ENCODE peak calls at places on chromosomes 16 and 17, in five cellular contexts. One of them, this sample, is unnamed.
A peak's percentile ranks its signal among the peaks of the same experiment; 100 is the strongest.

GRCh38 chr16:46832757-46833464 is 1.9 kb upstream of the C16orf87 start:
- DNase-seq in SK-N-SH: no peak
- DNase-seq in astrocyte: no peak
- DNase-seq in MM.1S: no peak
- DNase-seq in A549: no peak
- DNase-seq in this sample: no peak

GRCh38 chr16:4261557-4262172 is 11.2 kb downstream of the TFAP4 start:
- DNase-seq in SK-N-SH: peak; percentile 78
- DNase-seq in astrocyte: peak; percentile 5
- DNase-seq in MM.1S: no peak
- DNase-seq in A549: peak; percentile 54
- DNase-seq in this sample: no peak

GRCh38 chr16:50499254-50499653 is 48.9 kb upstream of the NKD1 start:
- DNase-seq in SK-N-SH: no peak
- DNase-seq in astrocyte: no peak
- DNase-seq in MM.1S: no peak
- DNase-seq in A549: no peak
- DNase-seq in this sample: no peak

GRCh38 chr16:15141586-15141985 is 47.5 kb upstream of the RRN3 start:
- DNase-seq in SK-N-SH: peak; percentile 8
- DNase-seq in astrocyte: no peak
- DNase-seq in MM.1S: no peak
- DNase-seq in A549: no peak
- DNase-seq in this sample: no peak

GRCh38 chr16:85422124-85422373 is 191.1 kb upstream of the GSE1 start:
- DNase-seq in SK-N-SH: no peak
- DNase-seq in astrocyte: no peak
- DNase-seq in MM.1S: no peak
- DNase-seq in A549: no peak
- DNase-seq in this sample: no peak

GRCh38 chr16:87686697-87687570 is 78.9 kb downstream of the KLHDC4 start:
- DNase-seq in SK-N-SH: no peak
- DNase-seq in astrocyte: no peak
- DNase-seq in MM.1S: no peak
- DNase-seq in A549: no peak
- DNase-seq in this sample: no peak

GRCh38 chr16:20674684-20675487 is 22.6 kb downstream of the ACSM1 start:
- DNase-seq in SK-N-SH: no peak
- DNase-seq in astrocyte: no peak
- DNase-seq in MM.1S: no peak
- DNase-seq in A549: no peak
- DNase-seq in this sample: no peak

GRCh38 chr16:76932541-76933211 is 258.3 kb upstream of the MON1B start:
- DNase-seq in SK-N-SH: no peak
- DNase-seq in astrocyte: peak; percentile 41
- DNase-seq in MM.1S: no peak
- DNase-seq in A549: no peak
- DNase-seq in this sample: no peak

GRCh38 chr16:22235839-22236745 is 30.0 kb downstream of the EEF2K start:
- DNase-seq in SK-N-SH: no peak
- DNase-seq in astrocyte: no peak
- DNase-seq in MM.1S: no peak
- DNase-seq in A549: no peak
- DNase-seq in this sample: no peak

GRCh38 chr16:920722-921121 is 50.1 kb downstream of the LMF1 start:
- DNase-seq in SK-N-SH: no peak
- DNase-seq in astrocyte: no peak
- DNase-seq in MM.1S: no peak
- DNase-seq in A549: no peak
- DNase-seq in this sample: no peak

GRCh38 chr17:82237083-82237745 is 8.4 kb downstream of the SLC16A3 start:
- DNase-seq in SK-N-SH: no peak
- DNase-seq in astrocyte: no peak
- DNase-seq in MM.1S: no peak
- DNase-seq in A549: no peak
- DNase-seq in this sample: no peak

GRCh38 chr16:20352615-20353014 is at the start of gene UMOD:
- DNase-seq in SK-N-SH: no peak
- DNase-seq in astrocyte: no peak
- DNase-seq in MM.1S: no peak
- DNase-seq in A549: no peak
- DNase-seq in this sample: no peak

GRCh38 chr16:85614338-85615013 is 1.4 kb downstream of the GSE1 start:
- DNase-seq in SK-N-SH: no peak
- DNase-seq in astrocyte: no peak
- DNase-seq in MM.1S: no peak
- DNase-seq in A549: peak; percentile 21
- DNase-seq in this sample: no peak

GRCh38 chr16:79169239-79169638 is 431.3 kb downstream of the MAF start:
- DNase-seq in SK-N-SH: no peak
- DNase-seq in astrocyte: no peak
- DNase-seq in MM.1S: no peak
- DNase-seq in A549: no peak
- DNase-seq in this sample: no peak

GRCh38 chr17:78879679-78880186 is 23.3 kb downstream of the CEP295NL start:
- DNase-seq in SK-N-SH: peak; percentile 76
- DNase-seq in astrocyte: peak; percentile 90
- DNase-seq in MM.1S: no peak
- DNase-seq in A549: no peak
- DNase-seq in this sample: no peak

GRCh38 chr16:68445458-68445857 is 2.9 kb downstream of the SMPD3 start:
- DNase-seq in SK-N-SH: peak; percentile 63
- DNase-seq in astrocyte: no peak
- DNase-seq in MM.1S: peak; percentile 78
- DNase-seq in A549: peak; percentile 41
- DNase-seq in this sample: peak; percentile 44

GRCh38 chr17:75181608-75182318 is 996 bp downstream of the SUMO2 start:
- DNase-seq in SK-N-SH: peak; percentile 36
- DNase-seq in astrocyte: no peak
- DNase-seq in MM.1S: peak; percentile 39
- DNase-seq in A549: no peak
- DNase-seq in this sample: no peak

GRCh38 chr17:73376152-73376551 is 64.4 kb upstream of the CDC42EP4 start:
- DNase-seq in SK-N-SH: no peak
- DNase-seq in astrocyte: no peak
- DNase-seq in MM.1S: no peak
- DNase-seq in A549: no peak
- DNase-seq in this sample: no peak

GRCh38 chr16:9115277-9115676 is 23.8 kb downstream of the HAPSTR1 start:
- DNase-seq in SK-N-SH: no peak
- DNase-seq in astrocyte: peak; percentile 64
- DNase-seq in MM.1S: no peak
- DNase-seq in A549: no peak
- DNase-seq in this sample: no peak

GRCh38 chr16:6165330-6165984 is 1067.9 kb upstream of the EEF2KMT start:
- DNase-seq in SK-N-SH: peak; percentile 15
- DNase-seq in astrocyte: peak; percentile 2
- DNase-seq in MM.1S: peak; percentile 41
- DNase-seq in A549: no peak
- DNase-seq in this sample: no peak

GRCh38 chr17:50056961-50057330 is 1.0 kb downstream of the ITGA3 start:
- DNase-seq in SK-N-SH: no peak
- DNase-seq in astrocyte: peak; percentile 55
- DNase-seq in MM.1S: no peak
- DNase-seq in A549: no peak
- DNase-seq in this sample: no peak

GRCh38 chr17:56786989-56787482 is 46.7 kb downstream of the C17orf67 start:
- DNase-seq in SK-N-SH: no peak
- DNase-seq in astrocyte: peak; percentile 96
- DNase-seq in MM.1S: peak; percentile 80
- DNase-seq in A549: peak; percentile 27
- DNase-seq in this sample: peak; percentile 82

GRCh38 chr16:68490829-68491575 is 42.7 kb upstream of the SMPD3 start:
- DNase-seq in SK-N-SH: no peak
- DNase-seq in astrocyte: peak; percentile 62
- DNase-seq in MM.1S: peak; percentile 64
- DNase-seq in A549: peak; percentile 62
- DNase-seq in this sample: peak; percentile 59

GRCh38 chr16:4159726-4160125 is 43.5 kb upstream of the ADCY9 start:
- DNase-seq in SK-N-SH: no peak
- DNase-seq in astrocyte: no peak
- DNase-seq in MM.1S: no peak
- DNase-seq in A549: no peak
- DNase-seq in this sample: no peak

GRCh38 chr17:19769946-19770652 is 22.0 kb upstream of the ALDH3A1 start:
- DNase-seq in SK-N-SH: no peak
- DNase-seq in astrocyte: peak; percentile 63
- DNase-seq in MM.1S: no peak
- DNase-seq in A549: no peak
- DNase-seq in this sample: no peak
- H3K4me2 ChIP-seq in SK-N-SH: peak overlapping the region; percentile 35
- H3K4me2 ChIP-seq in astrocyte: peak overlapping the region; percentile 2
- H3K4me2 ChIP-seq in MM.1S: no peak overlapping the region
- H3K4me2 ChIP-seq in A549: no peak overlapping the region
- H3K4me2 ChIP-seq in this sample: no peak overlapping the region

GRCh38 chr16:75238132-75238852 is 13.1 kb downstream of the BCAR1 start:
- DNase-seq in SK-N-SH: peak; percentile 71
- DNase-seq in astrocyte: peak; percentile 91
- DNase-seq in MM.1S: no peak
- DNase-seq in A549: no peak
- DNase-seq in this sample: no peak
- H3K4me2 ChIP-seq in SK-N-SH: peak overlapping the region; percentile 86
- H3K4me2 ChIP-seq in astrocyte: peak overlapping the region; percentile 76
- H3K4me2 ChIP-seq in MM.1S: no peak overlapping the region
- H3K4me2 ChIP-seq in A549: peak overlapping the region; percentile 41
- H3K4me2 ChIP-seq in this sample: peak overlapping the region; percentile 17

DNA sequence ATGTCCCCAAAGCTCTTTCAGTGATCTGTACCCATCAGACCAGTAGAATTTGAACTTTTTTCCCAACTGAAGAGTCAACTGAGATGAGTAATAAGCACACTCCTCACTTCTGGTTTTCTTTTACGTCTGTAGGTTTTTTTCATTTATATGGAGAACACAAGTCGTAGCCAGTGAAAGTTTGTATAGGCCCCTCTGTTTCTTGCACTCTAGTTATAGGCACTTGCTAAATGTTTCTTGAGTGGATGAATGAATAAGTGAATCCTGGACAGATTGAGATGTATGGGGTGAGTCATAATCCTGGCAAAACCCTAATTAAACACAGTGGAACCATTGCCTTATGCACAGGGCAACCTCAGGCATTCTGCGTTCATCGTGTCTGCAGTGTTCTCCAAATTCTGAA is 193.7 kb upstream of the TBX2 start:
- DNase-seq in SK-N-SH: no peak
- DNase-seq in astrocyte: peak; percentile 63
- DNase-seq in MM.1S: no peak
- DNase-seq in A549: no peak
- DNase-seq in this sample: no peak
- H3K4me2 ChIP-seq in SK-N-SH: no peak overlapping the region
- H3K4me2 ChIP-seq in astrocyte: no peak overlapping the region
- H3K4me2 ChIP-seq in MM.1S: no peak overlapping the region
- H3K4me2 ChIP-seq in A549: peak overlapping the region; percentile 16
- H3K4me2 ChIP-seq in this sample: no peak overlapping the region

GRCh38 chr17:76998839-76999238 is 130.6 kb downstream of the MGAT5B start:
- DNase-seq in SK-N-SH: no peak
- DNase-seq in astrocyte: no peak
- DNase-seq in MM.1S: peak; percentile 28
- DNase-seq in A549: no peak
- DNase-seq in this sample: no peak
- H3K4me2 ChIP-seq in SK-N-SH: no peak overlapping the region
- H3K4me2 ChIP-seq in astrocyte: peak overlapping the region; percentile 67
- H3K4me2 ChIP-seq in MM.1S: peak overlapping the region; percentile 67
- H3K4me2 ChIP-seq in A549: no peak overlapping the region
- H3K4me2 ChIP-seq in this sample: no peak overlapping the region

GRCh38 chr17:28547623-28548416 is 4.6 kb downstream of the UNC119 start:
- DNase-seq in SK-N-SH: peak; percentile 92
- DNase-seq in astrocyte: peak; percentile 16
- DNase-seq in MM.1S: peak; percentile 79
- DNase-seq in A549: peak; percentile 95
- DNase-seq in this sample: no peak
- H3K4me2 ChIP-seq in SK-N-SH: no peak overlapping the region
- H3K4me2 ChIP-seq in astrocyte: no peak overlapping the region
- H3K4me2 ChIP-seq in MM.1S: no peak overlapping the region
- H3K4me2 ChIP-seq in A549: no peak overlapping the region
- H3K4me2 ChIP-seq in this sample: no peak overlapping the region

GRCh38 chr17:47653442-47653841 is 3.7 kb downstream of the KPNB1 start:
- DNase-seq in SK-N-SH: no peak
- DNase-seq in astrocyte: no peak
- DNase-seq in MM.1S: no peak
- DNase-seq in A549: no peak
- DNase-seq in this sample: no peak

GRCh38 chr17:47652570-47652969 is 2.9 kb downstream of the KPNB1 start:
- DNase-seq in SK-N-SH: no peak
- DNase-seq in astrocyte: no peak
- DNase-seq in MM.1S: no peak
- DNase-seq in A549: no peak
- DNase-seq in this sample: no peak

GRCh38 chr17:47650525-47651522 is 1.1 kb downstream of the KPNB1 start:
- DNase-seq in SK-N-SH: peak; percentile 98
- DNase-seq in astrocyte: peak; percentile 90
- DNase-seq in MM.1S: peak; percentile 98
- DNase-seq in A549: peak; percentile 94
- DNase-seq in this sample: peak; percentile 60

GRCh38 chr17:47651704-47652103 is 2.0 kb downstream of the KPNB1 start:
- DNase-seq in SK-N-SH: no peak
- DNase-seq in astrocyte: no peak
- DNase-seq in MM.1S: no peak
- DNase-seq in A549: no peak
- DNase-seq in this sample: no peak

DNA sequence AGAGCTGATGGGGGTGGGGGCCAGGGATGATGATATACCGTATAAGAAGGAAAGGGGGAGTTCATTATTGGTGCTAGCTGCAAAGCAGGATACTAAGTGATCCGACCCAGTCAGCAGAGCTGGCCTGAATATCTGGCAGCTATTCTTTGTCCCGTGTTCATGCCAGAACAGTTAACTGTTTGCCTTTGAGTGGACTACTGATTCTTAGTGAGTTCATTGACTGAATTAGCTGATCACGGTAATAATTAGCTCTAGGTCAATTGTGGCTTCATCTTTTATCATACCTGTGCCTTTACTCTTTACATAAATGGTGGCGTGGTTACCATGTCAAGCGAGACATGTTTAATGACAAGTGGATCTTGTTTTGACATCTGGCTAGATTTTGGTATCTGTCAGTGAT is 5.3 kb downstream of the KPNB1 start:
- DNase-seq in SK-N-SH: no peak
- DNase-seq in astrocyte: no peak
- DNase-seq in MM.1S: no peak
- DNase-seq in A549: no peak
- DNase-seq in this sample: no peak
- H3K4me2 ChIP-seq in SK-N-SH: no peak overlapping the region
- H3K4me2 ChIP-seq in astrocyte: peak overlapping the region; percentile 74
- H3K4me2 ChIP-seq in MM.1S: peak overlapping the region; percentile 42
- H3K4me2 ChIP-seq in A549: peak overlapping the region; percentile 75
- H3K4me2 ChIP-seq in this sample: peak overlapping the region; percentile 13

GRCh38 chr16:28063047-28063521 is 430 bp downstream of the GSG1L start:
- DNase-seq in SK-N-SH: peak; percentile 71
- DNase-seq in astrocyte: peak; percentile 20
- DNase-seq in MM.1S: no peak
- DNase-seq in A549: no peak
- DNase-seq in this sample: no peak
- H3K4me2 ChIP-seq in SK-N-SH: no peak overlapping the region
- H3K4me2 ChIP-seq in astrocyte: peak overlapping the region; percentile 70
- H3K4me2 ChIP-seq in MM.1S: no peak overlapping the region
- H3K4me2 ChIP-seq in A549: peak overlapping the region; percentile 98
- H3K4me2 ChIP-seq in this sample: no peak overlapping the region

This sample was measured in keratinocyte.